ENCODE peak calls at places on chromosomes 4 and X, in four cellular contexts. L is HCT116, K is K562, I is SK-N-SH. Y is an unnamed sample. For H3K4me1, the result is how much of the 10 kb centered on the place peaks cover.

GRCh38 chr4:4912155-4912554 is 52.7 kb downstream of the MSX1 start:
- DNase-seq in L (no peak), I (no peak), K (no peak), Y (no peak)

GRCh38 chrX:137195991-137196390 is 162.2 kb upstream of the GPR101 start:
- DNase-seq in I (no peak), L (no peak), K (no peak), Y (no peak)

GRCh38 chr4:185811509-185812364 is at the start of gene SORBS2:
- DNase-seq in K (no peak), I (peak), L (no peak), Y (peak)

GRCh38 chr4:8171941-8172924 is 13.6 kb upstream of the ABLIM2 start:
- DNase-seq in I (no peak), K (no peak), L (no peak), Y (no peak)

GRCh38 chrX:73830489-73831414 is 267.8 kb downstream of the CHIC1 start:
- DNase-seq in I (no peak), L (no peak), K (no peak), Y (no peak)

GRCh38 chrX:2577844-2578444 is 77.2 kb upstream of the DHRSX start:
- DNase-seq in L (no peak), K (no peak), I (no peak), Y (no peak)

GRCh38 chrX:3175659-3176438 is 134.6 kb downstream of the ARSF start:
- DNase-seq in K (peak), L (no peak), I (no peak), Y (no peak)

GRCh38 chrX:13471269-13471668 is 98.1 kb upstream of the EGFL6 start:
- DNase-seq in K (peak), I (no peak), L (no peak), Y (no peak)

GRCh38 chr4:8177956-8178355 is 19.3 kb upstream of the ABLIM2 start:
- DNase-seq in I (no peak), K (no peak), L (no peak), Y (no peak)

GRCh38 chr4:137705171-137705783 is 173.0 kb upstream of the PCDH18 start:
- DNase-seq in L (no peak), K (no peak), I (no peak), Y (no peak)

GRCh38 chr4:20062054-20062453 is 189.7 kb upstream of the SLIT2 start:
- DNase-seq in I (no peak), L (no peak), K (no peak), Y (no peak)

GRCh38 chrX:153493085-153493484 is 1.7 kb upstream of the BGN start:
- DNase-seq in I (no peak), K (no peak), L (no peak), Y (no peak)

GRCh38 chrX:137479394-137479793 is 86.5 kb upstream of the ZIC3 start:
- DNase-seq in I (peak), L (no peak), K (no peak), Y (no peak)

GRCh38 chr4:37938208-37938607 is 22.0 kb upstream of the PTTG2 start:
- DNase-seq in L (no peak), K (no peak), I (no peak), Y (no peak)

GRCh38 chr4:176508780-176509331 is 189.1 kb downstream of the SPCS3 start:
- DNase-seq in L (no peak), K (no peak), I (no peak), Y (no peak)

GRCh38 chr4:126777649-126778048 is 855.1 kb upstream of the INTU start:
- DNase-seq in K (peak), I (no peak), L (no peak), Y (no peak)

GRCh38 chr4:113919611-113920010 is 59.8 kb downstream of the ARSJ start:
- DNase-seq in L (no peak), I (no peak), K (no peak), Y (no peak)

GRCh38 chr4:182917182-182918043 is at the start of gene DCTD:
- DNase-seq in K (peak), I (peak), L (no peak), Y (peak)

GRCh38 chrX:78066110-78066509 is 37.9 kb upstream of the PGK1 start:
- DNase-seq in I (no peak), L (no peak), K (no peak), Y (no peak)

GRCh38 chr4:165294907-165295306 is 32.6 kb upstream of the MSMO1 start:
- DNase-seq in L (no peak), I (no peak), K (no peak), Y (no peak)

GRCh38 chr4:7861440-7861881 is 78.2 kb downstream of the AFAP1 start:
- DNase-seq in K (no peak), I (no peak), L (no peak), Y (no peak)

GRCh38 chrX:10326578-10326977 is 169.8 kb downstream of the CLCN4 start:
- DNase-seq in I (peak), L (peak), K (peak), Y (peak)

GRCh38 chr4:52477191-52477590 is 181.9 kb downstream of the USP46 start:
- DNase-seq in K (no peak), L (no peak), I (peak), Y (no peak)

GRCh38 chrX:15664487-15665444 is at the start of gene CLTRN:
- DNase-seq in K (no peak), L (no peak), I (no peak), Y (no peak)

GRCh38 chrX:135985123-135985973 is at the start of gene SLC9A6:
- DNase-seq in K (peak), L (no peak), I (peak), Y (peak)
- TF ChIP-seq SIN3A in K (no peak), L (peak), I (no peak), Y (no peak)

DNA sequence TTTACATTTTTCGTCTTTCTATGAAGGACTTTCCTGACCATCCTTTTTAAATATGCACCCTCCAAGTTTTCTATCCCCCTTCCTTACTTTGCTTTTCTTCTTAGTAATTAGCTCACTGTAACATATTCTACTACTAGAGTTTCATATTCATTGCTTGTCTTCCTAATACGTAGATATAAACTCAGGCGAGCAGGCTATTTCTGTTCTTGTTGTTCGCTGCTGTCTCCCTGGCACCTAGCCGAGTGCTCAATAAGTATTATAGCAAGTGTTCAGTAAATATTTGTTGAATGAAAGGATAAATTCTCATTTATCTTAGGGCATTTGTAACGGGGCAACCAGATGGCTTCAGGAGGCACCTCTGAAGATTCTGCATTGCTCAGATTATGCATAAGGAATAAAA is 6.8 kb upstream of the RHOH start:
- DNase-seq in L (no peak), K (no peak), I (no peak), Y (no peak)
- H3K4me1 ChIP-seq in L (under half), K (under half), I (under half), Y (half or more)

DNA sequence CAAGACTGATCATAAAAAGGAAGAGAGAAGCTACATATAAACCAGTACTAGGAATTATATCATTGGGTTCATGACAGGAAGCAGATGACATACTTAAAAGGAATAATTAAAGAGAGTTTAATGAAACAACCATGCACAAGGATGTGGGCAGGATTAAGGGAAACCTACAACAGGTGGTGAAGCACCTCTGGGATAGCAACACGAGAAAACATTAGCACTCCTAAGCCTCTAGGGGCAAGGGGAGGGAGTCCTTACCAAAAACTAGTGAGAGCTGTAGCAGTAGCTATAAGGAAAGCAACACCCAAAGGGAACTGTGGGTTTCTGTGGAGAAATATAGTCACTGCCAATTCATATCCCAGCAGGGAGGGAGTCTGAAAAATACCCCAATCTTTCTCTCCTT is 7.2 kb upstream of the THOC2 start:
- DNase-seq in K (no peak), L (no peak), I (no peak), Y (no peak)
- TF ChIP-seq ELF1 in K (no peak), L (no peak), I (no peak), Y (no peak)

DNA sequence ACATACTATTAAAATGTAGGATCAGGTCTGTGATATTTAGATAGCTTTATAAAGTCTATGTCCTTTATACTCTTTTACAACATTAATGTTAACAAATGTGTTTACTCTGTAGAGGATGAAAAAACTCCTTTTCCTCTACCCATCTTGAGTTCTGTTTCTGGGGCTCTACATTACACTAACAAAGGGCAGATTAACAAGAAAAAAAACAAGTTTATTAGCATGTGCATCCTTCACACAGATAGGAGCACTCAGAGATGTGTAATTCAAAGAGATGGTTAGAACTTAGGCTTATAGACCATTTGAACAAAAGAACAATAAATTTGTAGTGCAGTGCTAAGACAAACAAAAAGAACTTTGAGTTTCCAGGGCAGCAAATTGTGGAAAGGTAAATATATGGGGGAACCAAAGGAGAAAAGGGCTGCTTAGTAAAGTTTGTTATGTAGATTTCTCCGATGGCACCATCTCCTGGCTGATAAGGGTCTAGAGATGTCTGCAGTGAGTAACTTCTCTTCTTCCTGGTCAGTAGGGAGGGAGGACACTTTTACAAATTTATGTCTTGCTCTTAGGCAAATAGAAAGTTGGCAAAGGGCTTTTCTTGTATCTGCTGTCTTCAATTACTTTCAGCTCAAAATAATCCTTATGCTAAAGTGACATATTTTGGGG is 1249.9 kb upstream of the TENM3 start:
- DNase-seq in L (no peak), I (no peak), K (no peak), Y (no peak)
- TF ChIP-seq SIN3A in L (no peak), I (no peak), K (no peak), Y (no peak)

GRCh38 chrX:19875051-19875432 is 12.4 kb downstream of the SH3KBP1 start:
- DNase-seq in L (peak), K (no peak), I (no peak), Y (no peak)

GRCh38 chrX:19879181-19879580 is 8.2 kb downstream of the SH3KBP1 start:
- DNase-seq in L (no peak), I (no peak), K (peak), Y (no peak)

GRCh38 chrX:19876962-19877361 is 10.4 kb downstream of the SH3KBP1 start:
- DNase-seq in I (no peak), K (no peak), L (no peak), Y (no peak)

GRCh38 chrX:19879742-19880378 is 7.5 kb downstream of the SH3KBP1 start:
- DNase-seq in K (no peak), L (no peak), I (no peak), Y (no peak)

DNA sequence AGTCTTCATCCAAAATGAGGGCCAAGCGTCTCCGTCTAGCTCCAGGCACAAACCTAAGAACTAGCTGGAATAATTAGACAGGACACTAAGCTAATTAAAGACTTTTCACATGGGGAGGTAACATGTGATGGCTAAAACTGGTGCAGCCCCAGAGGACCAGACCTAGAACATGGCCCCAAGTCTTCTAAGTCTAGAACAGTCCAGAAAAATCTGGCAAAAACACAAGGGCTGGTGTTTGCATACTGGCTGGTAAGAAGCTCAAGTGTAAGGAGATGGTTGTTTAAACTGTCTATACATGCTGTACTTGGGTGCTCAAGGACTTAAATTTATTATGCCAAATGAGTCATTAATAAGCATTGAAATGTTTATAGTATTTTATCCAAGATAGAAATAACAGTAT is 10.0 kb downstream of the SH3KBP1 start:
- DNase-seq in I (no peak), K (no peak), L (no peak), Y (no peak)
- H3K4me1 ChIP-seq in I (under half), K (under half), L (under half), Y (under half)

GRCh38 chr4:186919340-186919739 is 195.7 kb upstream of the FAT1 start:
- DNase-seq in L (no peak), K (no peak), I (no peak), Y (no peak)
- TF ChIP-seq ELF1 in L (no peak), K (no peak), I (no peak), Y (no peak)

GRCh38 chrX:103688949-103689348 is 2.5 kb upstream of the MORF4L2 start:
- DNase-seq in L (no peak), K (peak), I (peak), Y (peak)
- TF ChIP-seq SIN3A in L (no peak), K (no peak), I (no peak), Y (no peak)

GRCh38 chr4:139154134-139154421 is 22.9 kb downstream of the ELF2 start:
- DNase-seq in L (no peak), K (no peak), I (no peak), Y (no peak)

GRCh38 chr4:139152249-139152648 is 24.8 kb downstream of the ELF2 start:
- DNase-seq in L (no peak), K (no peak), I (no peak), Y (no peak)

GRCh38 chr4:139154538-139154937 is 22.5 kb downstream of the ELF2 start:
- DNase-seq in L (no peak), I (no peak), K (peak), Y (peak)

GRCh38 chr4:139154952-139155557 is 22.0 kb downstream of the ELF2 start:
- DNase-seq in K (no peak), I (no peak), L (no peak), Y (no peak)

GRCh38 chr4:139153411-139154133 is 23.4 kb downstream of the ELF2 start:
- DNase-seq in K (no peak), I (no peak), L (no peak), Y (peak)
- H3K4me1 ChIP-seq in K (under half), I (under half), L (under half), Y (under half)